ENCODE peak calls at places on chromosomes 2 and 18, in seven cellular contexts. F is body of pancreas, L is spleen, T is HL-60, D is transverse colon, C is aorta, B is iPS DF 6.9. Y is an unnamed sample.

GRCh38 chr18:57273194-57273593 is 79.2 kb upstream of the ST8SIA3 start:
- DNase-seq in F (no peak), L (no peak), T (no peak), D (no peak), C (no peak), B (no peak), Y (no peak)

GRCh38 chr2:212595036-212595654 is 56.5 kb upstream of the ERBB4 start:
- DNase-seq in F (no peak), L (no peak), T (no peak), D (no peak), C (no peak), B (no peak), Y (no peak)

GRCh38 chr2:168589236-168589635 is 133.2 kb downstream of the CERS6 start:
- DNase-seq in F (no peak), L (no peak), T (no peak), D (no peak), C (no peak), B (no peak), Y (no peak)

GRCh38 chr2:218890369-218890768 is 9.7 kb downstream of the WNT10A start:
- DNase-seq in F (no peak), L (no peak), T (no peak), D (no peak), C (no peak), B (no peak), Y (no peak)

GRCh38 chr18:61825386-61825785 is 67.4 kb downstream of the RNF152 start:
- DNase-seq in F (no peak), L (no peak), T (no peak), D (no peak), C (no peak), B (no peak), Y (no peak)

GRCh38 chr18:34978953-34979608 is 62.1 kb upstream of the MAPRE2 start:
- DNase-seq in F (peak), L (peak), T (peak), D (peak), C (peak), B (no peak), Y (no peak)

GRCh38 chr2:166127217-166128155 is at the start of gene SCN1A:
- DNase-seq in F (no peak), L (no peak), T (no peak), D (no peak), C (no peak), B (no peak), Y (no peak)

GRCh38 chr2:135743860-135744259 is 2.2 kb downstream of the UBXN4 start:
- DNase-seq in F (no peak), L (no peak), T (no peak), D (no peak), C (no peak), B (no peak), Y (no peak)

GRCh38 chr2:86042256-86043168 is 63.2 kb downstream of the POLR1A start:
- DNase-seq in F (peak), L (no peak), T (no peak), D (no peak), C (no peak), B (no peak), Y (no peak)

GRCh38 chr2:110990440-110990839 is 130.3 kb upstream of the BCL2L11 start:
- DNase-seq in F (no peak), L (no peak), T (no peak), D (no peak), C (no peak), B (no peak), Y (no peak)

GRCh38 chr18:12041561-12041960 is 52.1 kb upstream of the ANKRD62 start:
- DNase-seq in F (no peak), L (no peak), T (no peak), D (no peak), C (no peak), B (no peak), Y (no peak)

GRCh38 chr2:96225016-96225533 is 16.4 kb upstream of the STARD7 start:
- DNase-seq in F (no peak), L (no peak), T (peak), D (no peak), C (no peak), B (no peak), Y (no peak)

GRCh38 chr2:40851661-40852060 is 399.8 kb upstream of the SLC8A1 start:
- DNase-seq in F (no peak), L (no peak), T (no peak), D (no peak), C (no peak), B (no peak), Y (no peak)

GRCh38 chr2:152409691-152410597 is 75.0 kb downstream of the FMNL2 start:
- DNase-seq in F (no peak), L (no peak), T (no peak), D (no peak), C (peak), B (no peak), Y (no peak)

GRCh38 chr2:220090050-220090449 is 462.6 kb downstream of the SLC4A3 start:
- DNase-seq in F (no peak), L (no peak), T (no peak), D (no peak), C (no peak), B (no peak), Y (no peak)

Y was measured in CMK.